ENCODE peak calls at places on chromosomes 6 and 20, in nine cellular contexts. J, A, O, K, P, S, H, E and I are unnamed samples.

GRCh38 chr20:40189621-40190020 is 499.4 kb downstream of the MAFB start:
- DNase-seq in J (no peak), A (no peak), O (no peak), K (no peak), P (no peak), S (no peak), H (no peak), E (no peak), I (peak; percentile 21)

GRCh38 chr6:52524921-52525320 is 51.9 kb downstream of the TRAM2 start:
- DNase-seq in J (no peak), A (no peak), O (no peak), K (no peak), P (no peak), S (no peak), H (no peak), E (no peak), I (no peak)

GRCh38 chr6:118400582-118400981 is 147.5 kb upstream of the PLN start:
- DNase-seq in J (no peak), A (no peak), O (no peak), K (no peak), P (no peak), S (no peak), H (no peak), E (no peak), I (peak; percentile 17)

GRCh38 chr20:10741060-10741459 is 67.3 kb upstream of the JAG1 start:
- DNase-seq in J (no peak), A (no peak), O (no peak), K (no peak), P (no peak), S (no peak), H (peak; percentile 55), E (no peak), I (no peak)

GRCh38 chr6:21438986-21439352 is 154.6 kb upstream of the SOX4 start:
- DNase-seq in J (no peak), A (no peak), O (no peak), K (no peak), P (no peak), S (no peak), H (peak; percentile 5), E (no peak), I (no peak)

GRCh38 chr6:84568971-84569370 is 195.4 kb downstream of the TBX18 start:
- DNase-seq in J (no peak), A (no peak), O (no peak), K (no peak), P (no peak), S (peak; percentile 37), H (peak; percentile 79), E (no peak), I (peak; percentile 46)

GRCh38 chr6:12803486-12803885 is 86.9 kb downstream of the PHACTR1 start:
- DNase-seq in J (no peak), A (no peak), O (no peak), K (no peak), P (no peak), S (no peak), H (no peak), E (no peak), I (no peak)

GRCh38 chr20:38110525-38111178 is 54.4 kb downstream of the TGM2 start:
- DNase-seq in J (no peak), A (no peak), O (no peak), K (no peak), P (no peak), S (no peak), H (no peak), E (no peak), I (no peak)

GRCh38 chr20:39524371-39524911 is 562.3 kb downstream of the DHX35 start:
- DNase-seq in J (no peak), A (no peak), O (no peak), K (no peak), P (no peak), S (peak; percentile 8), H (no peak), E (peak; percentile 50), I (no peak)

GRCh38 chr6:89357390-89357789 is 4.9 kb upstream of the UBE2J1 start:
- DNase-seq in J (no peak), A (no peak), O (no peak), K (no peak), P (no peak), S (no peak), H (no peak), E (no peak), I (no peak)

GRCh38 chr6:15464211-15464725 is 198.6 kb downstream of the DTNBP1 start:
- DNase-seq in J (no peak), A (peak; percentile 40), O (peak; percentile 36), K (no peak), P (no peak), S (no peak), H (no peak), E (no peak), I (no peak)

GRCh38 chr6:113674075-113674474 is 183.1 kb upstream of the MARCKS start:
- DNase-seq in J (no peak), A (no peak), O (no peak), K (no peak), P (no peak), S (no peak), H (no peak), E (no peak), I (no peak)

GRCh38 chr20:41050361-41051019 is 21.9 kb downstream of the TOP1 start:
- DNase-seq in J (no peak), A (no peak), O (no peak), K (no peak), P (no peak), S (no peak), H (peak; percentile 68), E (no peak), I (no peak)

GRCh38 chr6:36127462-36128016 is 2.8 kb upstream of the MAPK13 start:
- DNase-seq in J (peak; percentile 80), A (no peak), O (no peak), K (peak; percentile 52), P (peak; percentile 48), S (peak; percentile 43), H (peak; percentile 89), E (peak; percentile 86), I (peak; percentile 97)

GRCh38 chr20:40255368-40255767 is 433.7 kb downstream of the MAFB start:
- DNase-seq in J (no peak), A (no peak), O (no peak), K (no peak), P (no peak), S (no peak), H (no peak), E (no peak), I (peak; percentile 10)

GRCh38 chr6:157830354-157831017 is 7.4 kb downstream of the SNX9 start:
- DNase-seq in J (no peak), A (no peak), O (no peak), K (no peak), P (no peak), S (no peak), H (no peak), E (no peak), I (no peak)

GRCh38 chr6:22026160-22026678 is 270.6 kb downstream of the PRL start:
- DNase-seq in J (no peak), A (no peak), O (no peak), K (no peak), P (no peak), S (no peak), H (no peak), E (no peak), I (no peak)